ENCODE peak calls at places on chromosome 20, in four cellular contexts. M is AG09319; C is activated CD8-positive, alpha-beta T cell treated with anti-CD3 and anti-CD28 coated beads for 36 hours; U is RWPE1. N is an unnamed sample.

GRCh38 chr20:16020971-16021370 is 552.3 kb downstream of the KIF16B start:
- DNase-seq in M (no peak), C (no peak), U (peak; percentile 20), N (no peak)

GRCh38 chr20:61608275-61609085 is 356.4 kb downstream of the CDH4 start:
- DNase-seq in M (no peak), C (peak; percentile 6), U (peak; percentile 64), N (no peak)

GRCh38 chr20:4978050-4978918 is 23.0 kb downstream of the SLC23A2 start:
- DNase-seq in M (no peak), C (no peak), U (no peak), N (no peak)

GRCh38 chr20:46243707-46244628 is 64.3 kb downstream of the CDH22 start:
- DNase-seq in M (no peak), C (no peak), U (peak; percentile 85), N (no peak)

GRCh38 chr20:57439432-57439831 is 48.2 kb downstream of the RBM38 start:
- DNase-seq in M (no peak), C (no peak), U (no peak), N (no peak)

GRCh38 chr20:57083072-57083471 is 183.4 kb downstream of the BMP7 start:
- DNase-seq in M (no peak), C (no peak), U (no peak), N (no peak)

GRCh38 chr20:3616250-3616649 is 46.9 kb downstream of the GFRA4 start:
- DNase-seq in M (no peak), C (no peak), U (no peak), N (no peak)

GRCh38 chr20:881051-881820 is 34.9 kb downstream of the ANGPT4 start:
- DNase-seq in M (no peak), C (peak; percentile 68), U (peak; percentile 87), N (no peak)

GRCh38 chr20:62208805-62209755 is 11.0 kb downstream of the HRH3 start:
- DNase-seq in M (no peak), C (no peak), U (peak; percentile 57), N (no peak)

GRCh38 chr20:8271727-8272126 is 139.7 kb downstream of the PLCB1 start:
- DNase-seq in M (no peak), C (no peak), U (no peak), N (no peak)

GRCh38 chr20:61299613-61300012 is 47.6 kb downstream of the CDH4 start:
- DNase-seq in M (no peak), C (no peak), U (no peak), N (no peak)

GRCh38 chr20:31497838-31498540 is 16.3 kb upstream of the HM13 start:
- DNase-seq in M (no peak), C (no peak), U (no peak), N (no peak)

GRCh38 chr20:53032021-53033001 is 60.2 kb downstream of the TSHZ2 start:
- DNase-seq in M (peak; percentile 65), C (no peak), U (peak; percentile 87), N (no peak)

GRCh38 chr20:584375-585301 is 25.5 kb downstream of the TCF15 start:
- DNase-seq in M (no peak), C (peak; percentile 55), U (no peak), N (no peak)

GRCh38 chr20:61434361-61434781 is 182.3 kb downstream of the CDH4 start:
- DNase-seq in M (no peak), C (no peak), U (no peak), N (no peak)

GRCh38 chr20:5663396-5663795 is 86.8 kb upstream of the SHLD1 start:
- DNase-seq in M (no peak), C (no peak), U (no peak), N (no peak)

GRCh38 chr20:10986586-10986985 is 312.8 kb upstream of the JAG1 start:
- DNase-seq in M (no peak), C (no peak), U (no peak), N (no peak)

GRCh38 chr20:58781138-58781537 is 69.6 kb downstream of the GNAS-AS1 start:
- DNase-seq in M (no peak), C (no peak), U (no peak), N (no peak)

GRCh38 chr20:52493177-52493711 is 301.7 kb upstream of the ZFP64 start:
- DNase-seq in M (no peak), C (peak; percentile 8), U (no peak), N (no peak)

GRCh38 chr20:56788041-56788670 is 159.1 kb downstream of the TFAP2C start:
- DNase-seq in M (peak; percentile 81), C (no peak), U (peak; percentile 95), N (no peak)

GRCh38 chr20:47500554-47500953 is 1.1 kb upstream of the NCOA3 start:
- DNase-seq in M (no peak), C (no peak), U (no peak), N (no peak)

GRCh38 chr20:23189854-23190253 is 103.7 kb upstream of the CD93 start:
- DNase-seq in M (no peak), C (no peak), U (no peak), N (no peak)

GRCh38 chr20:13029687-13030510 is 21.1 kb downstream of the SPTLC3 start:
- DNase-seq in M (peak; percentile 25), C (peak; percentile 13), U (peak; percentile 95), N (no peak)

DNA sequence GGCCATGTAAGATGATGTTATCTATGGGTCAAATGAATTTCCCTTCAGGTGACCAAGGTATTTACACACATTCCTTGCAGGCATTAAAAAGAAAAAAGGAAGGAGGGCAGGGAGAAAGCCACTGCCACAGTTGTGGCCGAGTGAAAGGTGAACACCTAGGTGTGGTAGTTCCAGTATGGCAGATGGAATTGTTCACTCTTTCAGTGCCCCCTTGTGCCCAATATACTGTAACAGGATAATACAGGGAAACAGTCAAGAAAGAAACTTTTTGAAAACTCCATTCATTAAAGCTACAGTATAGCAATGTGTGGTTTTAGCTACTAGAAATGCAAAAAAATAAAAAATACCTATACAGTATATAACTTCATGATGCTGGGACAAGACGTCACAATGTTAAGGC is 52.1 kb downstream of the BMP2 start:
- DNase-seq in M (no peak), C (no peak), U (peak; percentile 42), N (no peak)
- TF ChIP-seq CTCF in M (peak; percentile 39), C (no peak), U (peak; percentile 17), N (no peak)

GRCh38 chr20:38935285-38935684 is 9.1 kb downstream of the FAM83D start:
- DNase-seq in M (no peak), C (no peak), U (peak; percentile 46), N (no peak)
- TF ChIP-seq CTCF in M (no peak), C (no peak), U (no peak), N (no peak)

DNA sequence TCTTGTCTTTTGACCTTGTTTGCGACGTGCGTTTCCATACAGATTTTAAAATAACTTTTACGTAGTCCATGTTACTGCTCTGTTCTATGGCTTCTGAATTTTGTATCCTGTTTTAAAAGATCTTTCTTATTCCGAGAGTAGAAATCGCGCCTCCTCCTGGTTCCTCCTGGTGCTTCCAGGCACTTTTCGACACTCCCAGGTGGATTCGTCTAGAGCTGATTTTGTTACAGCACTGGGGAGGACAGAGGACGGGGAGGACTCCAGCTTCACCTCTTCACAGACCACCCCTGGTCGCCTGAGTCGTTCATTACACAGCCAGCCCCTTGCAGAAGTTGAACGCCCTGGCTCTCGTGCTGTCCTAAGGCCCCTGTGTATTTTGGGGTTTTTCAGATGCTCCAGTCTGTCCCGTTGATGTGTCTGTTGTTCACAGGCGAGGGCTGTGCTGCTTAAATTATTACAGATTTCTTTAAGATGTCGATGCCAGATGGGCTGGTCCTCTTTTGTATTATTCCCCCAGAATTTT is 30.4 kb downstream of the COL20A1 start:
- DNase-seq in M (no peak), C (no peak), U (no peak), N (no peak)
- TF ChIP-seq CTCF in M (peak; percentile 9), C (no peak), U (no peak), N (no peak)

GRCh38 chr20:43658068-43658722 is 8.7 kb upstream of the MYBL2 start:
- DNase-seq in M (no peak), C (peak; percentile 83), U (peak; percentile 49), N (no peak)
- TF ChIP-seq CTCF in M (no peak), C (no peak), U (peak; percentile 40), N (no peak)

DNA sequence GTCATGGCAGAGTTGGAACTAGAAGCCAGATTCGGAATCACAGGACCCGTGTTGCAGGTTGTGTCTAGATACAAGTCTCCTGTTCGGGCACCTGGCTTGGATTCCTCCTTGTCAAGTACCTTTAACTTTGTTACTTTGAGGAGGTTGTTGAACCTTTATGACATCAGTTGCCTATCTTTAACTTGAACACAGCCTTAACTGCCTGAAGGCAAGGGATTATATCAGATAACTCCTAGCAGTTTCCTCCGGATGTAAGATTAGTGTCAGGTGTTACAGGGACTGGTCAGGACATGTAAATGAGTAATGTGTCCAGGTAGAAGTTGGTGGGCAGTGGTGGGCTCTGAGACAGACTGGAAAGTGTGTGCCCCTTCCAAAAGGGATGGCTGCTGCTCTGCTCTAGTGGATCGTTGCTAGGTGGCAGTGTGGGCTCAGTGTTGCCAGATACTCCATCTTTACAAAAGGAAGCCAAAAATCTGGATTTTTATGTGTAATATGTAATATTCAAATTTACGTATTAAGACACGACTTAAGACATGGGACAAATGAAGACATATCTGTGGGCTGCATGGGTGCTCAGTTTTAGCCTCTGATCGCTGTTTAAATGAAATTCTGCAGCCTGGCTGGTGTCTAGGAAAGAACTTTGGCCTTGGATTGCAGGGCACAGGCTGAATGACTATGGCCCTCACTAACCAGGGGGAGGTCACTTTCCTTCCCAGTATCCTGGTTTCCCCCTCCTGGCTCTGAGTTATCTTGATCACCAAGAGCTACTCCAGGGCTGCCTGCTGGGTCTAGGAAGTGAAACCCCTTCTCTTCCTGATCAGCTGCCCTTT is 27.1 kb downstream of the CHMP4B start:
- DNase-seq in M (no peak), C (no peak), U (peak; percentile 50), N (no peak)
- TF ChIP-seq CTCF in M (no peak), C (no peak), U (no peak), N (no peak)

GRCh38 chr20:38334016-38334415 is 12.3 kb upstream of the LBP start:
- DNase-seq in M (no peak), C (no peak), U (no peak), N (no peak)

GRCh38 chr20:38338849-38339520 is 7.3 kb upstream of the LBP start:
- DNase-seq in M (no peak), C (no peak), U (peak; percentile 70), N (no peak)

GRCh38 chr20:38339993-38340392 is 6.3 kb upstream of the LBP start:
- DNase-seq in M (no peak), C (no peak), U (no peak), N (no peak)

GRCh38 chr20:38340693-38341092 is 5.6 kb upstream of the LBP start:
- DNase-seq in M (no peak), C (no peak), U (no peak), N (no peak)

DNA sequence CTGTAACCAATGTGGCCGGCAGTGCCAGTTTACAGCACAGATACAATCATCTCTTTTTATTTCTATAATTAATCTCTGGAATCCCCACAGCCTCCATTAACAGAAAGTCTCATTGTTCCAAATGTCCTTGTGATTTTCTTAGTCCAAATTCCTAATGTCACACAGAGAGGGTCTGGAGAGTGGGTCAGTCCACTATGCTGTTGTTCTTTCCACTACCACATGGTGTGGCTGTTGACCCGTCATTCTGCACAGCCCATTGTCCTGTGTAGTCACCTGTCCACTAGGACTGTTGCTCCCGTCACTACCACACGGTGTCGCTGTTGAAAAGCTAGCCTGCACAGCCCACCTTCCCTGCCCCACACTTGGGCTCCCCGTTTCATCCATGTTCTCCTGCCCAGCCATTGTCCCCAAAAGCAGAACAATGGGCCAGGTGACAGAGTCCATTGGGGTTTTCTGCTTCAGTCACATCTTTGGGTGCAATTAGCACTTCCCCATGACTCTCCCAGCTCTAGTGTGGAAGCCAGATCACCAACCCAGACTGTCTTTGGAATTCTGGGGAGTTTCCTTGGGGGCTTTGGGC is 8.6 kb upstream of the LBP start:
- DNase-seq in M (no peak), C (peak; percentile 67), U (peak; percentile 63), N (no peak)
- TF ChIP-seq CTCF in M (peak; percentile 22), C (peak; percentile 60), U (no peak), N (peak; percentile 9)